ENCODE peak calls at places on chromosomes 4 and X, in ten cellular contexts. F is endothelial cell of umbilical vein, V is PC-3, E is K562, C is fibroblast of lung, M is mammary epithelial cell, P is PC-9, J is GM23248, S is hepatocyte, Z is HCT116. L is an unnamed sample.

GRCh38 chrX:76454456-76454927 is 27.0 kb downstream of the MAGEE1 start:
- DNase-seq in F (peak; percentile 2), V (peak; percentile 50), E (peak; percentile 3), C (peak; percentile 2), M (peak; percentile 23), P (no peak), J (peak; percentile 41), S (peak; percentile 20), Z (peak; percentile 0), L (peak; percentile 24)

GRCh38 chr4:166941629-166942028 is 292.7 kb downstream of the SPOCK3 start:
- DNase-seq in F (no peak), V (peak; percentile 89), E (no peak), C (peak; percentile 62), M (peak; percentile 69), P (no peak), J (no peak), S (no peak), Z (peak; percentile 1), L (no peak)

GRCh38 chrX:9611436-9612145 is 146.7 kb downstream of the TBL1X start:
- DNase-seq in F (peak; percentile 41), V (no peak), E (no peak), C (no peak), M (no peak), P (no peak), J (peak; percentile 5), S (no peak), Z (no peak), L (peak; percentile 37)

GRCh38 chr4:104491396-104491821 is 3.3 kb downstream of the CXXC4 start:
- DNase-seq in F (no peak), V (no peak), E (peak; percentile 49), C (peak; percentile 50), M (no peak), P (no peak), J (peak; percentile 28), S (peak; percentile 74), Z (no peak), L (peak; percentile 75)

GRCh38 chr4:40844261-40844660 is 94.5 kb downstream of the NSUN7 start:
- DNase-seq in F (no peak), V (no peak), E (no peak), C (no peak), M (no peak), P (no peak), J (no peak), S (no peak), Z (no peak), L (no peak)

GRCh38 chrX:1444896-1445480 is 7.7 kb downstream of the ASMTL start:
- DNase-seq in F (no peak), V (no peak), E (no peak), C (no peak), M (no peak), P (no peak), J (no peak), S (no peak), Z (no peak), L (no peak)

GRCh38 chr4:158169931-158170690 is 2.7 kb downstream of the GASK1B start:
- DNase-seq in F (peak; percentile 61), V (no peak), E (no peak), C (peak; percentile 75), M (peak; percentile 61), P (no peak), J (peak; percentile 60), S (no peak), Z (no peak), L (peak; percentile 69)

GRCh38 chrX:69424161-69424560 is 80.0 kb upstream of the NALF2 start:
- DNase-seq in F (peak; percentile 3), V (peak; percentile 22), E (peak; percentile 10), C (no peak), M (no peak), P (no peak), J (peak; percentile 33), S (peak; percentile 14), Z (peak; percentile 2), L (peak; percentile 37)

GRCh38 chr4:141599853-141600252 is 36.5 kb upstream of the IL15 start:
- DNase-seq in F (no peak), V (peak; percentile 26), E (no peak), C (no peak), M (no peak), P (no peak), J (peak; percentile 4), S (no peak), Z (no peak), L (no peak)

GRCh38 chr4:173935622-173936405 is 347.7 kb downstream of the FBXO8 start:
- DNase-seq in F (no peak), V (no peak), E (no peak), C (peak; percentile 20), M (no peak), P (no peak), J (peak; percentile 35), S (no peak), Z (no peak), L (no peak)

GRCh38 chr4:87304659-87305277 is 17.9 kb downstream of the HSD17B13 start:
- DNase-seq in F (peak; percentile 41), V (peak; percentile 73), E (no peak), C (peak; percentile 64), M (peak; percentile 12), P (peak; percentile 87), J (no peak), S (peak; percentile 19), Z (no peak), L (no peak)

DNA sequence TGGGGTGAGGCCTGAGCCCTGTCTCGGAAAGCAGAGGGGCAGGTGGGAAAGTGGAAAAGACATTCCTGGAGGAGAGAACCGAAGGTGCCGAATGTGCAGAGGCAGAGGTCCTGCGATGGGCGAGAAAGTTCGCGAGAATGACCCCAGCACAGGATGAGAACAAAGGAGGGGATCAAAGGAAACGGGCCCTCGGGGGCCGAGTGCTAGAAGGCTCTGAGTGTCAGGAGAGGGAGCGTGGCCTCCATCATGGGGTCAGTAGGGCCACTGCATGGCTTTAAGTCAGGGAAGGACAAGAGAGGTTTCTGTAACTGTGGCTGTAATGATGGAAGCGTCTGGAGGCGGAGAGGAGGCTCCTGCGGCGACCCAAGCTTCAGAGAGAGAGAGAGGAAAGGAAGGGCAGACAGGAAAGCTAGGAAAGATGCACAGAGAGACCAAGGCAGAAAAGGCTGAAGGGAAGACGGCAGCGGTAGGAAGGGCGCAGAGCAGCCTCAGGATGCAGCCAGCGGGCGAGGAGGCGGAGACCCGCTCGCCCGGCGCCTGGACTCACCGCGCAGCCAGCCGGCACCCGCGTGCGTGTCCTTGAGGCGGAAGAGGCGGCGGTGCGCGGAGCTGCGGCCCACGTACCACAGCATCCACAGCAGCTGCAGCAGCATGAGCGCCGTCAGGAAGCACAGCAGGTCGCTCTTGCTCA is 669 bp downstream of the OTOP1 start:
- DNase-seq in F (no peak), V (no peak), E (no peak), C (peak; percentile 14), M (no peak), P (no peak), J (peak; percentile 38), S (no peak), Z (no peak), L (no peak)
- TF ChIP-seq EZH2 in F (peak; percentile 88), V (no peak), E (no peak), C (peak; percentile 84), M (peak; percentile 77), P (no peak), J (no peak), S (no peak), Z (no peak), L (no peak)

DNA sequence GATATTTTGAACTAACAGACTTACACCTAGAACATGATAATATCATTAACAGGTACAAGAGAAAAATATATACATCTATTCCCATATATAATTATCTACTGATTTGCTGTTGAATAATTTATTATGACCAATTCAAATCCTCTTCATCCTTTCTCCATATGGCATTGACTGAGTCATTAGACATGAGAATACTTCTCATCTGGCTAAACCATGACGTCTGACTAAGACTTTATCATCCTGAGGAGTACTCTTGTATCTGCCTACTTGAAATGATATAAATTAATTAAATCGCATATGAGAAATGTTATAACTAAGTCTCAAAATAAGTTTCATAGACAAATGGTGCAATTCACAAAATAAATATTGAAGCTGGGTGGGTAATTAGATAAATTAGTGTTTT is 67.4 kb downstream of the EMCN start:
- DNase-seq in F (no peak), V (no peak), E (no peak), C (peak; percentile 41), M (peak; percentile 59), P (no peak), J (peak; percentile 46), S (no peak), Z (no peak), L (no peak)
- H3K4me3 ChIP-seq in F (no peak overlapping the region), V (no peak overlapping the region), E (no peak overlapping the region), C (no peak overlapping the region), M (no peak overlapping the region), P (no peak overlapping the region), J (no peak overlapping the region), S (no peak overlapping the region), Z (no peak overlapping the region), L (no peak overlapping the region)

GRCh38 chr4:76830612-76831474 is 67.1 kb downstream of the SOWAHB start:
- DNase-seq in F (peak; percentile 98), V (peak; percentile 80), E (no peak), C (peak; percentile 83), M (no peak), P (peak; percentile 71), J (peak; percentile 73), S (peak; percentile 86), Z (peak; percentile 47), L (no peak)

GRCh38 chr4:76836860-76837564 is 60.9 kb downstream of the SOWAHB start:
- DNase-seq in F (no peak), V (no peak), E (no peak), C (no peak), M (no peak), P (no peak), J (no peak), S (no peak), Z (no peak), L (no peak)

DNA sequence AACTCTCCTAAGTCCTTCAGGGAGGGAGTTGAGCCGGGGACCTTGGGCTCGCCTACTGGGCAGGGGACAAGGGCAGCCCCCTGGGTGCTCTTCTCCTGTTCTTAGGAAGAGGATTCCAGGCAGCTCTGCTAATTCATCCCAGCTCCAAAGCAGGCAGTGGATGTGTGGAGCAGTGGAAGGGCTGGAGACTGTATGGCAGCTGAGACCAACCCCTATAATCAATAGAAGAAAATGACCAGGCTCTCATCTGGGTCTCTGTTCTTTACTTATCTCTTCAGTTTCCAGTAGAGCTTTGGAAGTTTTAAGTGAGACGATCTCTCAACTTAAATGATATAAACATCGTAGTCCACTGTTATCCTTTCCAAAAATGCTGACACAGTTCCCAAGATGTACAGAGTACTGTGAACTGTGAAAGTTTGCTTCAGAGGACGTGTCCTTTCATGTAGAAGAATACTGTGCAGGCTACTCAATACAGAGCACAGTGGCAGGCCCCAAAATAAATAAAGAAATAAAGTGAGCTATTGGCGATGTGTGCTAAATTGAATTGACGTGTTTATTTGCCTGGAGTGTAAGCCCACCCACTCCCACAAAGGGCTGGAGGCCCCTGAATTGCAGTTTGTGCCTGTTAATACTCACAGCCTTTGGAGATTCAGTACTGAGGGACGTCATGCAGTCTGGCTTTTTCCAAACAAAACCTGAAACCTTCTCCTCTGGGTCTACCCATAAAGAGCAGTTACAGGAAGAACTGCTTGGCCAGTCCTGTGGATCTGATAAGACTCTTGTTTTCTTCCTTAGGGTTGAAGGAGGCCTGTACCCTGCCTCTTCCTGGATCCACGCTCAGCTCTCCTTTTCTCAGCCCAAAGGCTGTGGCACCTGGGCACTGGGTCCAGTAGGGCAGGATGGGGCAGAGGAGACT is 66.2 kb downstream of the SOWAHB start:
- DNase-seq in F (peak; percentile 60), V (no peak), E (no peak), C (no peak), M (no peak), P (no peak), J (no peak), S (peak; percentile 39), Z (no peak), L (no peak)
- TF ChIP-seq EZH2 in F (no peak), V (no peak), E (no peak), C (no peak), M (no peak), P (no peak), J (no peak), S (no peak), Z (no peak), L (no peak)

GRCh38 chr4:3530663-3531254 is 1.5 kb downstream of the LRPAP1 start:
- DNase-seq in F (no peak), V (no peak), E (no peak), C (no peak), M (no peak), P (no peak), J (no peak), S (peak; percentile 16), Z (no peak), L (no peak)
- H3K4me3 ChIP-seq in F (peak overlapping the region; percentile 73), V (peak overlapping the region; percentile 79), E (peak overlapping the region; percentile 86), C (peak overlapping the region; percentile 89), M (peak overlapping the region; percentile 66), P (peak overlapping the region; percentile 81), J (peak overlapping the region; percentile 86), S (peak overlapping the region; percentile 92), Z (peak overlapping the region; percentile 81), L (peak overlapping the region; percentile 91)